ENCODE peak calls at places on chromosomes 5 and 9, in four cellular contexts. Z is neuronal stem cell, Y is IMR-90, H is H1. O is an unnamed sample.

GRCh38 chr9:36292641-36293040 is 34.4 kb upstream of the GNE start:
- DNase-seq in Y (no peak), Z (no peak), H (no peak), O (peak)

GRCh38 chr5:180090769-180091546 is 19.4 kb upstream of the RNF130 start:
- DNase-seq in Z (no peak), Y (peak), H (no peak), O (peak)

GRCh38 chr5:88245241-88245892 is 23.3 kb downstream of the TMEM161B start:
- DNase-seq in H (no peak), Y (no peak), Z (no peak), O (no peak)

GRCh38 chr5:43078956-43079355 is 38.8 kb upstream of the ANXA2R start:
- DNase-seq in Y (peak), Z (no peak), H (no peak), O (no peak)

GRCh38 chr5:9604416-9604815 is 25.7 kb downstream of the TAS2R1 start:
- DNase-seq in Z (no peak), H (no peak), Y (peak), O (no peak)

GRCh38 chr9:81629440-81629839 is 59.9 kb downstream of the TLE1 start:
- DNase-seq in Y (no peak), Z (no peak), H (no peak), O (no peak)

GRCh38 chr9:126956929-126957686 is 42.5 kb downstream of the RALGPS1 start:
- DNase-seq in Z (peak), Y (peak), H (no peak), O (no peak)

GRCh38 chr5:139726248-139726647 is 69.4 kb upstream of the PSD2 start:
- DNase-seq in H (no peak), Y (no peak), Z (no peak), O (no peak)

GRCh38 chr9:89538874-89539273 is 41.0 kb upstream of the SEMA4D start:
- DNase-seq in Y (no peak), H (no peak), Z (no peak), O (no peak)

GRCh38 chr5:41508186-41508585 is 2.2 kb downstream of the PLCXD3 start:
- DNase-seq in H (no peak), Z (no peak), Y (no peak), O (no peak)

GRCh38 chr5:142499591-142500384 is 175.0 kb upstream of the SPRY4 start:
- DNase-seq in H (no peak), Z (no peak), Y (no peak), O (no peak)

GRCh38 chr9:130579738-130580463 is 524 bp downstream of the FUBP3 start:
- DNase-seq in Y (no peak), H (no peak), Z (no peak), O (no peak)

GRCh38 chr9:20538956-20539355 is 83.3 kb downstream of the MLLT3 start:
- DNase-seq in Z (no peak), Y (peak), H (no peak), O (no peak)

GRCh38 chr9:99858087-99858486 is 36.4 kb downstream of the NR4A3 start:
- DNase-seq in H (no peak), Z (no peak), Y (no peak), O (no peak)

GRCh38 chr5:140302786-140303639 is at the start of gene PFDN1:
- DNase-seq in Y (peak), H (peak), Z (peak), O (peak)

GRCh38 chr9:113620377-113621161 is 157.0 kb downstream of the RGS3 start:
- DNase-seq in Y (peak), H (peak), Z (peak), O (peak)

GRCh38 chr5:172564187-172564586 is 76.9 kb upstream of the NEURL1B start:
- DNase-seq in Z (no peak), Y (no peak), H (no peak), O (no peak)

GRCh38 chr5:133445744-133446143 is 166.6 kb downstream of the FSTL4 start:
- DNase-seq in Z (no peak), Y (no peak), H (no peak), O (no peak)

GRCh38 chr9:127557466-127557869 is 54.6 kb upstream of the STXBP1 start:
- DNase-seq in H (no peak), Z (no peak), Y (no peak), O (no peak)

GRCh38 chr5:39896104-39896503 is 471.3 kb upstream of the DAB2 start:
- DNase-seq in Z (no peak), H (no peak), Y (no peak), O (no peak)

GRCh38 chr5:139458580-139459407 is 3.7 kb downstream of the ECSCR start:
- DNase-seq in Y (peak), Z (no peak), H (no peak), O (no peak)

DNA sequence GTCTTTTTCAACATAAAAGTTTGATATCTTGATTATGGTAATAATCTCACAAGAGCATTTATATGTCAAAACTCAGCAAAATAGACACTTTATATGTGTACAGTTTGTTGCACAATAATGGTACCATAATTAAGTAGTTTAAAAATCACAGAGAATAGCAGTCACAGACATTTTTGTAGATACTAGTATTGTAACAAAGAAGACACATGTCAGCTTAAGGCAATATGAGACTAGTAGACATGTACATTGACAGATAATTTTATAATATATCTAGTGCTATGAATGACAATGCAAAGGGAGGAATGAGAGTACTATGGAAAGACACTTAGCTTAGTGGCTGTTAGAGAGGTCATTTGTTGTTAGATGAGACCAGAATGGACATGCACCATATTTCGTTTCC is 1490.6 kb upstream of the CDH6 start:
- DNase-seq in H (no peak), Y (no peak), Z (no peak), O (no peak)
- H3K4ac ChIP-seq in H (no peak), Y (no peak), Z (no peak), O (no peak)

GRCh38 chr5:159489779-159490178 is 159.5 kb upstream of the IL12B start:
- DNase-seq in Z (no peak), Y (no peak), H (no peak), O (no peak)
- H3K14ac ChIP-seq in Z (no peak), Y (no peak), H (no peak), O (no peak)

DNA sequence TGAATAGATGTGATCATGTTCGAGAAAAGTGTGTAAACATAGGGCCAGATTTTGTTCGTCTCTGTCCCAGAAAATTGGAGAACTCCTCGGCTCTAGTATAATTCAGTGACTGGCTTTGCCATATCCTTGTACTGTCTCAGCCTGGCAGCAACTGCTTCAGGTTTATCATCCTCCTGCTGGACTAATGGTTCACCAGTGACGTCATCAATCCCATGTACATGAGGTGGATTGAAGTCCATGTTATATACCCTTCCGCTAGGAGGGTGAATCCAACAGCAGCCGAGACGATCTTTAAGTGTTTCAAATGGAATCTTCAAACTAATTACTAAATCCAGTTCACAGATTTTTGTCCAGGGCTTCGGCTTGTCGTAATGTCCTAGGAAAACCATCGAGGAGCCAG is 17.1 kb upstream of the PLPP1 start:
- DNase-seq in H (no peak), Z (no peak), Y (no peak), O (no peak)
- H3K4ac ChIP-seq in H (no peak), Z (no peak), Y (no peak), O (no peak)

GRCh38 chr9:133684461-133685361 is 48.5 kb downstream of the DBH start:
- DNase-seq in Z (no peak), H (no peak), Y (no peak), O (no peak)
- H3K14ac ChIP-seq in Z (peak), H (no peak), Y (no peak), O (no peak)

DNA sequence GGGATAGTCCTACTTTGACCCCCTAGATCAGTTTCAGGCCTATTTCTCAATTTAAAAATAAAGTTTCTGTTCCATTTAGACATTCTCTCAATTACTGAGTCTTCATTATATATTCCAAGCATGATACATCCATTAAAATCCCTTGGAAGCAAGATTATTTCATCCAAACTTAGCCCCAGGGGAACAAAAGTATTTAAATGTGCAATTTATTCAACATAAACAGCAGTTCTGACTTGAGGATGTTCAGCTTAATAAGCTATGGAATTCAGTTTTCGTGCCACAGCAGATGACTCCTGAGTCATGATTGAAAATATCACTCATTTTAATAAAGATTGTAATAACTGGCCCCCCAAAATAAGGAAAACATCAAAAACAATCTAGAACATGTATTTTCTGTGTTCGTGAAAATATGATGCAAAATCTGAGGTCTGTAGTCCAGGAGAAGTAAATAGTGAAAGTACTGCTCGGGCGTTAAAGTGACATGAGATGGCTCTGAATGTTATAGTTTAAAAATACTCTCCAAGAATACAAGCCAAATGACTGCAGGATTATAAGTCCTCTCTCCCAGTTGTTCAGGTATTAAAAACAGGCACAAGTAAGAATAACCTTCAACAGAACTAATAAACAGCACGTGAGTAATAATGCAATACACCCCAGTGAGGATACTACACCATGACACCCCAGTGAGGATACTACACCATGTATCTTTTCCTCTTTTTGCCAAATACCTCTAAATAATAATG is 67.1 kb downstream of the RETREG1 start:
- DNase-seq in Z (no peak), Y (no peak), H (no peak), O (no peak)
- H3K4ac ChIP-seq in Z (no peak), Y (no peak), H (no peak), O (no peak)

GRCh38 chr5:56432326-56432725 is 199.2 kb upstream of the ANKRD55 start:
- DNase-seq in Z (no peak), H (no peak), Y (peak), O (no peak)
- H3K14ac ChIP-seq in Z (no peak), H (no peak), Y (peak), O (no peak)

GRCh38 chr5:1101991-1102713 is 9.7 kb downstream of the SLC12A7 start:
- DNase-seq in Z (peak), Y (peak), H (no peak), O (no peak)
- H3K4ac ChIP-seq in Z (no peak), Y (no peak), H (peak), O (no peak)